ENCODE peak calls at places on chromosomes 3 and 15, in nine cellular contexts. One of them, this sample, is unnamed.

GRCh38 chr15:40367673-40368611 is 9.9 kb downstream of the DISP2 start:
- DNase-seq in stimulated activated CD4-positive, alpha-beta T cell treated with anti-CD3 and anti-CD28 coated beads, Interleukin-1b, Interleukin-23, amount 100 ng/mL, for 1 hour: peak; percentile 73
- DNase-seq in coronary artery: no peak
- DNase-seq in RWPE1: peak; percentile 80
- DNase-seq in Kasumi-1: peak; percentile 80
- DNase-seq in CD8-positive, alpha-beta T cell: peak; percentile 81
- DNase-seq in A549: peak; percentile 70
- DNase-seq in stimulated activated naive CD4-positive, alpha-beta T cell: peak; percentile 79
- DNase-seq in ACHN: peak; percentile 79
- DNase-seq in this sample: peak; percentile 82

GRCh38 chr3:161055210-161055609 is 49.9 kb downstream of the B3GALNT1 start:
- DNase-seq in stimulated activated CD4-positive, alpha-beta T cell treated with anti-CD3 and anti-CD28 coated beads, Interleukin-1b, Interleukin-23, amount 100 ng/mL, for 1 hour: no peak
- DNase-seq in coronary artery: no peak
- DNase-seq in RWPE1: no peak
- DNase-seq in Kasumi-1: no peak
- DNase-seq in CD8-positive, alpha-beta T cell: no peak
- DNase-seq in A549: no peak
- DNase-seq in stimulated activated naive CD4-positive, alpha-beta T cell: no peak
- DNase-seq in ACHN: no peak
- DNase-seq in this sample: no peak

GRCh38 chr15:79394231-79394630 is 37.9 kb upstream of the MINAR1 start:
- DNase-seq in stimulated activated CD4-positive, alpha-beta T cell treated with anti-CD3 and anti-CD28 coated beads, Interleukin-1b, Interleukin-23, amount 100 ng/mL, for 1 hour: no peak
- DNase-seq in coronary artery: no peak
- DNase-seq in RWPE1: no peak
- DNase-seq in Kasumi-1: no peak
- DNase-seq in CD8-positive, alpha-beta T cell: no peak
- DNase-seq in A549: no peak
- DNase-seq in stimulated activated naive CD4-positive, alpha-beta T cell: no peak
- DNase-seq in ACHN: no peak
- DNase-seq in this sample: peak; percentile 59

GRCh38 chr15:27358751-27359434 is 387.9 kb downstream of the GABRG3 start:
- DNase-seq in stimulated activated CD4-positive, alpha-beta T cell treated with anti-CD3 and anti-CD28 coated beads, Interleukin-1b, Interleukin-23, amount 100 ng/mL, for 1 hour: no peak
- DNase-seq in coronary artery: no peak
- DNase-seq in RWPE1: no peak
- DNase-seq in Kasumi-1: no peak
- DNase-seq in CD8-positive, alpha-beta T cell: no peak
- DNase-seq in A549: no peak
- DNase-seq in stimulated activated naive CD4-positive, alpha-beta T cell: no peak
- DNase-seq in ACHN: peak; percentile 14
- DNase-seq in this sample: peak; percentile 23

GRCh38 chr3:32432711-32433530 is 41.3 kb downstream of the CMTM7 start:
- DNase-seq in stimulated activated CD4-positive, alpha-beta T cell treated with anti-CD3 and anti-CD28 coated beads, Interleukin-1b, Interleukin-23, amount 100 ng/mL, for 1 hour: no peak
- DNase-seq in coronary artery: no peak
- DNase-seq in RWPE1: no peak
- DNase-seq in Kasumi-1: peak; percentile 49
- DNase-seq in CD8-positive, alpha-beta T cell: no peak
- DNase-seq in A549: no peak
- DNase-seq in stimulated activated naive CD4-positive, alpha-beta T cell: peak; percentile 56
- DNase-seq in ACHN: no peak
- DNase-seq in this sample: no peak

GRCh38 chr3:100073555-100074307 is 40.6 kb downstream of the FILIP1L start:
- DNase-seq in stimulated activated CD4-positive, alpha-beta T cell treated with anti-CD3 and anti-CD28 coated beads, Interleukin-1b, Interleukin-23, amount 100 ng/mL, for 1 hour: no peak
- DNase-seq in coronary artery: no peak
- DNase-seq in RWPE1: no peak
- DNase-seq in Kasumi-1: peak; percentile 91
- DNase-seq in CD8-positive, alpha-beta T cell: no peak
- DNase-seq in A549: no peak
- DNase-seq in stimulated activated naive CD4-positive, alpha-beta T cell: no peak
- DNase-seq in ACHN: no peak
- DNase-seq in this sample: peak; percentile 91

GRCh38 chr3:187491371-187491770 is 123.2 kb downstream of the RTP4 start:
- DNase-seq in stimulated activated CD4-positive, alpha-beta T cell treated with anti-CD3 and anti-CD28 coated beads, Interleukin-1b, Interleukin-23, amount 100 ng/mL, for 1 hour: no peak
- DNase-seq in coronary artery: no peak
- DNase-seq in RWPE1: no peak
- DNase-seq in Kasumi-1: no peak
- DNase-seq in CD8-positive, alpha-beta T cell: no peak
- DNase-seq in A549: no peak
- DNase-seq in stimulated activated naive CD4-positive, alpha-beta T cell: no peak
- DNase-seq in ACHN: no peak
- DNase-seq in this sample: no peak

GRCh38 chr15:74196175-74196574 is 6.4 kb downstream of the STRA6 start:
- DNase-seq in stimulated activated CD4-positive, alpha-beta T cell treated with anti-CD3 and anti-CD28 coated beads, Interleukin-1b, Interleukin-23, amount 100 ng/mL, for 1 hour: no peak
- DNase-seq in coronary artery: no peak
- DNase-seq in RWPE1: peak; percentile 70
- DNase-seq in Kasumi-1: no peak
- DNase-seq in CD8-positive, alpha-beta T cell: no peak
- DNase-seq in A549: peak; percentile 55
- DNase-seq in stimulated activated naive CD4-positive, alpha-beta T cell: no peak
- DNase-seq in ACHN: peak; percentile 50
- DNase-seq in this sample: peak; percentile 89

GRCh38 chr3:14125193-14126016 is 553 bp downstream of the TMEM43 start:
- DNase-seq in stimulated activated CD4-positive, alpha-beta T cell treated with anti-CD3 and anti-CD28 coated beads, Interleukin-1b, Interleukin-23, amount 100 ng/mL, for 1 hour: no peak
- DNase-seq in coronary artery: peak; percentile 91
- DNase-seq in RWPE1: peak; percentile 82
- DNase-seq in Kasumi-1: peak; percentile 67
- DNase-seq in CD8-positive, alpha-beta T cell: peak; percentile 41
- DNase-seq in A549: peak; percentile 68
- DNase-seq in stimulated activated naive CD4-positive, alpha-beta T cell: no peak
- DNase-seq in ACHN: peak; percentile 91
- DNase-seq in this sample: peak; percentile 96

GRCh38 chr3:42864321-42864950 is 11.2 kb downstream of the CYP8B1 start:
- DNase-seq in stimulated activated CD4-positive, alpha-beta T cell treated with anti-CD3 and anti-CD28 coated beads, Interleukin-1b, Interleukin-23, amount 100 ng/mL, for 1 hour: no peak
- DNase-seq in coronary artery: peak; percentile 59
- DNase-seq in RWPE1: no peak
- DNase-seq in Kasumi-1: no peak
- DNase-seq in CD8-positive, alpha-beta T cell: no peak
- DNase-seq in A549: no peak
- DNase-seq in stimulated activated naive CD4-positive, alpha-beta T cell: no peak
- DNase-seq in ACHN: no peak
- DNase-seq in this sample: no peak

GRCh38 chr3:64359735-64360134 is 134.5 kb upstream of the PRICKLE2 start:
- DNase-seq in stimulated activated CD4-positive, alpha-beta T cell treated with anti-CD3 and anti-CD28 coated beads, Interleukin-1b, Interleukin-23, amount 100 ng/mL, for 1 hour: no peak
- DNase-seq in coronary artery: no peak
- DNase-seq in RWPE1: no peak
- DNase-seq in Kasumi-1: no peak
- DNase-seq in CD8-positive, alpha-beta T cell: no peak
- DNase-seq in A549: no peak
- DNase-seq in stimulated activated naive CD4-positive, alpha-beta T cell: no peak
- DNase-seq in ACHN: no peak
- DNase-seq in this sample: no peak

GRCh38 chr3:112980080-112980479 is 5.2 kb upstream of the CD200R1 start:
- DNase-seq in stimulated activated CD4-positive, alpha-beta T cell treated with anti-CD3 and anti-CD28 coated beads, Interleukin-1b, Interleukin-23, amount 100 ng/mL, for 1 hour: no peak
- DNase-seq in coronary artery: no peak
- DNase-seq in RWPE1: no peak
- DNase-seq in Kasumi-1: no peak
- DNase-seq in CD8-positive, alpha-beta T cell: no peak
- DNase-seq in A549: no peak
- DNase-seq in stimulated activated naive CD4-positive, alpha-beta T cell: no peak
- DNase-seq in ACHN: no peak
- DNase-seq in this sample: no peak

GRCh38 chr3:133479895-133480669 is 80.2 kb downstream of the BFSP2 start:
- DNase-seq in stimulated activated CD4-positive, alpha-beta T cell treated with anti-CD3 and anti-CD28 coated beads, Interleukin-1b, Interleukin-23, amount 100 ng/mL, for 1 hour: no peak
- DNase-seq in coronary artery: no peak
- DNase-seq in RWPE1: peak; percentile 78
- DNase-seq in Kasumi-1: no peak
- DNase-seq in CD8-positive, alpha-beta T cell: no peak
- DNase-seq in A549: no peak
- DNase-seq in stimulated activated naive CD4-positive, alpha-beta T cell: no peak
- DNase-seq in ACHN: no peak
- DNase-seq in this sample: no peak

This sample was measured in astrocyte of the spinal cord.